ENCODE peak calls at places on chromosome 19, in five cellular contexts. P is esophagus muscularis mucosa, L is GM23338, K is tibial artery, U is IMR-90. M is an unnamed sample. For H3K4me1, the result is how much of the 10 kb centered on the place peaks cover.

GRCh38 chr19:9075064-9075964 is 11.5 kb upstream of the OR1M1 start:
- DNase-seq in P (peak), L (peak), K (peak), U (peak), M (no peak)

GRCh38 chr19:45878043-45878794 is 7.7 kb downstream of the IRF2BP1 start:
- DNase-seq in P (no peak), L (no peak), K (no peak), U (no peak), M (peak)

GRCh38 chr19:18167975-18168645 is 5.5 kb upstream of the IFI30 start:
- DNase-seq in P (no peak), L (peak), K (no peak), U (peak), M (peak)

GRCh38 chr19:48868196-48868886 is at the start of gene PLEKHA4:
- DNase-seq in P (no peak), L (no peak), K (peak), U (peak), M (no peak)

GRCh38 chr19:42357290-42357689 is 31.9 kb downstream of the MEGF8 start:
- DNase-seq in P (no peak), L (no peak), K (no peak), U (no peak), M (no peak)

GRCh38 chr19:15248648-15249559 is 16.7 kb upstream of the EPHX3 start:
- DNase-seq in P (no peak), L (no peak), K (peak), U (peak), M (no peak)

GRCh38 chr19:46704379-46705076 is 12.4 kb downstream of the PRKD2 start:
- DNase-seq in P (peak), L (peak), K (peak), U (no peak), M (peak)

GRCh38 chr19:18503971-18504885 is 17.6 kb downstream of the ELL start:
- DNase-seq in P (no peak), L (no peak), K (no peak), U (no peak), M (peak)

GRCh38 chr19:57241181-57241580 is 749 bp downstream of the ZNF805 start:
- DNase-seq in P (peak), L (peak), K (no peak), U (peak), M (no peak)

GRCh38 chr19:56720281-56720680 is 48.7 kb upstream of the ZNF835 start:
- DNase-seq in P (no peak), L (no peak), K (no peak), U (no peak), M (no peak)

GRCh38 chr19:11020423-11020822 is 59.6 kb downstream of the SMARCA4 start:
- DNase-seq in P (no peak), L (no peak), K (no peak), U (no peak), M (no peak)

DNA sequence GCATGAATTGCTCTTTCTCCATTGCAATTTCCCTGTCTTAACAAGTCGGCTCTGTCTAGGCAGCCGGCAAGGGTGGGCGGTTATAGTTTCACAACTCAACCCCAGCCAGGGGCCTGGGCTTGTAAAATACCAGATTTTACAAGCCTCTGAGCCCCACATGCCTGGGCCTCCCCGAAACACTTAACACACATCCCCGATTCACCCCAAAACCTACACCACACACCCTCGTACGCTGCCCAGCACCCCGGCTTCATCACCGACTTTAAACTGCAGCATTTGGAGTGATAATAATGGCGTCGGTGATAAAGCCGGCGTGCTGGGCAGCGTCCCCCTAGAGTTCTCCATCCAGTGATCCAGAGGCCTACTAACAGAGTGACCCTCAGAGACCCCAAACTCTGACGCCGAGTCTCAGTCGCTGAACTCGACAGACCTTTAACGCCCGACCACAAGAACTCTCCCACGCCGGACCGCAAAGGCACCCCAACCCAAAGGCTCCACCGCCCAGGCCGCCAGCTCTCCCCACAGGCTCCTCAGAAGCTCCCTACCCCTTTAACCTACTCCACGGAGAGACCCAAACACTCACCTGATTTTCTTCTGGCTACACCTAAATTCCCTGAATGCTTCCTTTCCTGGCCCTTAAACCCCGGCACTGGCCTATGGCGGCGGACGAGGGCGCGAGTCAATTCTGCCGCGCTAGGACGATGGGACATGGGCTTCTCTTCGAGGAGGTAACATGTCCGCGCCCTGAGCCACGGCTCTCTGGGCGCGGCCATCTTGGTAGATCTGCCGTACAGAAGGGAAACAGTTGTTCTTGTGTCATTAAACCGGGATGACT is at the start of gene ZNF649:
- DNase-seq in P (peak), L (peak), K (peak), U (peak), M (peak)
- TF ChIP-seq CTCF in P (no peak), L (no peak), K (no peak), U (no peak), M (no peak)

GRCh38 chr19:1234670-1235380 is 3.0 kb downstream of the CBARP start:
- DNase-seq in P (no peak), L (no peak), K (no peak), U (no peak), M (no peak)
- H3K4me1 ChIP-seq in P (half or more), L (under half), K (under half), U (under half), M (half or more)

DNA sequence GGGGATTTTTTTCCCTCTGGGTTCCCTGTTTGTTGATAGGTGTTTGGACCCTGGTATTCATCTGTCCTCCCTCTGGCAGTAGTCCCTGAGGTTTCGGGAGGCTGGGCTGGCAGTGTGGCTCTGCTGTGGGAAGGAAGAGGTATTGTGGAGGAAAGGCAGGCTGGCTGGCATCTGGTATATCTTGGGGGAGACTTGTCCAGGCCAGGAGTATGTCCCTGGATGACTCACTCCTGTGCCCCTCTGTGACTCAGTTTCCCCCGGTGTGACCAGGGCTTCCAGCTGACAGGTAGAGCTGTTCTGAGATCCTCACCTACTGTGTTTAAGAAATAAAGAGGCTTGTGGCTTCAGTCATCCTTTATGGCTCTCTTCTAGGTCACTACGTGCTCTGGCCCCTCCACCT is 14.2 kb upstream of the ZNF492 start:
- DNase-seq in P (no peak), L (no peak), K (no peak), U (no peak), M (no peak)
- TF ChIP-seq CTCF in P (no peak), L (no peak), K (no peak), U (no peak), M (no peak)

DNA sequence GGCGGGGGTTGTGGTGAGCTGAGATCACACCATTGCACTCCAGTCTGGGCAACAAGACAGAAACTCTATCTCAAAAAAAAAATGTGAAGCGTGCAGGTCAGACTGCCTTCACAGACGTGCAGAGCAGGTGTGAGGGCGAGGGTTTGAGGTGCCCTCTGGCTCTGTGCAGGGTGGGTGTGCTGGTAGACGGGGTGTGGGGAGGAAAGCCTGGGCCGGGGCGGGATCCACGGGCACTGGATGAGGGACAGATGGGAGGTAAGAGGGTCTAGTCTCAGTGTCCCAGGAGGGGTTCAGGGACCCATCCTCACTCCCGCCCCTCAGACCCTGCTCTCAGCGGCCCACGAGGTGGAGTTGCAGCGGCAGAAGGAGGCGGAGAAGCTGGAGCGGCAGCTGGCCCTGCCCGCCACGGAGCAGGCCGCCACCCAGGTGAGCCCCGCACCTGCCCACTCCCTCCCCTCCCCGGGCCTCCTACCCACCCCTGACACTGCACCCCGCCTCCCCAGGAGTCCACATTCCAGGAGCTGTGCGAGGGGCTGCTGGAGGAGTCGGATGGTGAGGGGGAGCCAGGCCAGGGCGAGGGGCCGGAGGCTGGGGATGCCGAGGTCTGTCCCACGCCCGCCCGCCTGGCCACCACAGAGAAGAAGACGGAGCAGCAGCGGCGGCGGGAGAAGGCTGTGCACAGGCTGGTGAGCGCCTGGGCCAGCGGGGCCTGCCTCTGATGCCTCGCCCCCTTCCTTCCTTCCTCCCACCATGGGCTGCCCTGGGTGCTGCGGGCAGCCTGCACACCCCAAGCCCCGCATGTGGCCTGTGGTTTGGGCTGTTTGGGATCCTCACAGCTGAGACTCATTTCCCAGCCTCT is 9.1 kb downstream of the NOP53 start:
- DNase-seq in P (no peak), L (no peak), K (no peak), U (no peak), M (no peak)
- H3K4me1 ChIP-seq in P (under half), L (under half), K (under half), U (under half), M (under half)

GRCh38 chr19:33812388-33813330 is 16.0 kb downstream of the KCTD15 start:
- DNase-seq in P (no peak), L (no peak), K (peak), U (no peak), M (no peak)
- TF ChIP-seq CTCF in P (no peak), L (no peak), K (no peak), U (no peak), M (no peak)

DNA sequence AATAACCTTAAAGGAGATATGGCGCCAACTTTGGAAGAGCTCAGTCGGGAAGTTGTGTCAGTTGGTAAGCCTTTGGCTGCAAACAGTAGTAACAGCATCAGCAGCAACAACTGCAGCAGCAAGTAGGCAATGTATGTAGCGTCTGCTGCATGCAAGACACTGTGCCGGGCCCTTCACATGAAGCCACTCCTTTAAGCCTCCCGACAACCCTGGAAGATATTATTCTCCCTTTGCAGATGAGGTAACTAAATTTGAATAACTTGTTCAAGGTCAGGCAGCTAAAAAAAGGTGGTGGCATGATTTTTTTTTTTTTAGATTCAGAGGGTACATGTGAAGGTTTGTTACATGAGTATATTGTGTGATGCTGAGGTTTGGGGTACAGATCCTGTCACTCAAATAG is 19.7 kb downstream of the SIPA1L3 start:
- DNase-seq in P (no peak), L (no peak), K (no peak), U (no peak), M (no peak)
- H3K4me1 ChIP-seq in P (under half), L (under half), K (under half), U (under half), M (under half)

GRCh38 chr19:29671393-29672076 is 6.3 kb downstream of the PLEKHF1 start:
- DNase-seq in P (no peak), L (peak), K (peak), U (no peak), M (peak)
- TF ChIP-seq CTCF in P (peak), L (no peak), K (no peak), U (no peak), M (peak)

GRCh38 chr19:6070179-6071102 is 39.9 kb downstream of the RFX2 start:
- DNase-seq in P (peak), L (no peak), K (no peak), U (no peak), M (no peak)

GRCh38 chr19:6066661-6067646 is 43.3 kb downstream of the RFX2 start:
- DNase-seq in P (peak), L (peak), K (peak), U (peak), M (peak)

GRCh38 chr19:6069268-6069771 is 41.0 kb downstream of the RFX2 start:
- DNase-seq in P (no peak), L (no peak), K (no peak), U (no peak), M (peak)

GRCh38 chr19:6067975-6068374 is 42.3 kb downstream of the RFX2 start:
- DNase-seq in P (no peak), L (no peak), K (no peak), U (no peak), M (peak)

GRCh38 chr19:6068711-6069110 is 41.6 kb downstream of the RFX2 start:
- DNase-seq in P (peak), L (no peak), K (no peak), U (no peak), M (no peak)
- H3K4me1 ChIP-seq in P (half or more), L (under half), K (half or more), U (under half), M (under half)

DNA sequence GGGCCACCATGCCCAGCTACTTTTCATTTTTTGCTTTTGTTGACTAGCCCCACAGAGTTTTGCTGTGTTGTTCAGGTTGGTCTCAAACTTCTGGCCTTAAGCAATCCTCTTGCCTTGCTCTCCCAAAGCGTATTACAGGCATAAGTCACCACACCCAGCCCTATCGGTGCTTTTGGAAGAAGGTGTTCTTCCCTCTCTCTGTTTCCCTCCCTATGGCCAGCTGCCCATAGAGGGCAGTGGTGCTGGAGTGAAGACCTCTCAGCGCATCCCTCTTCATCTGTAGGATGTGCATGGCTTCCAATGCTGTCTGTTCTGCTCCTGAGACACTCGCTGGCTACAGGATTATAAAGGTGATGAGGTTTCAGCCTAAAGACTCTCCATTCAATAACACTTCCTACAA is 1.3 kb upstream of the CD22 start:
- DNase-seq in P (no peak), L (peak), K (no peak), U (no peak), M (no peak)
- TF ChIP-seq CTCF in P (no peak), L (peak), K (no peak), U (no peak), M (peak)

M was measured in Peyer's patch.